ENCODE peak calls at places on chromosomes 4 and X, in eight cellular contexts. Q is NCI-H2171; J is OCI-LY7; X is stimulated activated CD4-positive, alpha-beta T cell treated with anti-CD3 and anti-CD28 coated beads, Interleukin-1b, Interleukin-23, amount 100 ng/mL, for 4 hours; H is H1; I is lung microvascular endothelial cell; M is left colon; V is frontal cortex. U is an unnamed sample.

GRCh38 chr4:152385551-152385950 is 150.3 kb downstream of the FBXW7 start:
- DNase-seq in J (peak), Q (no peak), I (peak), H (no peak), M (no peak), V (no peak), X (no peak), U (no peak)

GRCh38 chr4:30380404-30380998 is 339.7 kb upstream of the PCDH7 start:
- DNase-seq in J (peak), H (peak), I (peak), Q (peak), X (no peak), V (no peak), M (peak), U (peak)

GRCh38 chrX:116246261-116246660 is 75.7 kb downstream of the AGTR2 start:
- DNase-seq in M (no peak), H (no peak), J (no peak), V (no peak), X (no peak), Q (no peak), I (peak), U (no peak)

GRCh38 chrX:112083624-112084326 is 1.2 kb upstream of the TRPC5 start:
- DNase-seq in I (no peak), M (no peak), J (no peak), V (no peak), X (no peak), Q (no peak), H (peak), U (no peak)

GRCh38 chr4:5160668-5161067 is 109.4 kb downstream of the STK32B start:
- DNase-seq in J (no peak), Q (no peak), I (no peak), V (no peak), M (no peak), X (no peak), H (no peak), U (no peak)

GRCh38 chr4:21517460-21517859 is 431.1 kb downstream of the KCNIP4 start:
- DNase-seq in H (no peak), I (no peak), V (no peak), Q (no peak), J (no peak), M (no peak), X (no peak), U (no peak)

GRCh38 chr4:89531932-89532640 is 224.5 kb upstream of the GPRIN3 start:
- DNase-seq in H (no peak), I (no peak), Q (no peak), M (no peak), V (no peak), X (no peak), J (no peak), U (no peak)

GRCh38 chr4:32462944-32463343 is 1742.8 kb downstream of the PCDH7 start:
- DNase-seq in H (peak), J (peak), V (no peak), I (no peak), Q (no peak), M (no peak), X (no peak), U (no peak)

GRCh38 chr4:11106769-11107168 is 321.9 kb downstream of the HS3ST1 start:
- DNase-seq in I (no peak), Q (no peak), V (no peak), M (no peak), X (no peak), J (no peak), H (no peak), U (no peak)

GRCh38 chr4:165207016-165207430 is 338 bp upstream of the KLHL2 start:
- DNase-seq in Q (no peak), X (no peak), V (peak), H (no peak), J (peak), M (no peak), I (peak), U (peak)

GRCh38 chr4:80151981-80152380 is 45.3 kb upstream of the PRDM8 start:
- DNase-seq in M (no peak), V (no peak), H (no peak), I (no peak), J (no peak), Q (no peak), X (no peak), U (no peak)

U was measured in Caco-2.